ENCODE peak calls at places on chromosomes 1 and 21, in nine cellular contexts. P is left ventricle myocardium inferior; D is endodermal cell; R is brain microvascular endothelial cell; C is CD8-positive, alpha-beta T cell; F is heart left ventricle; Y is prostate gland; X is cardiac muscle cell; I is fibroblast of lung. V is an unnamed sample. For H3K36me3, the result is how much of the 10 kb centered on the place peaks cover.

GRCh38 chr21:41508415-41509205 is 652 bp upstream of the TMPRSS2 start:
- DNase-seq in P (no peak), D (no peak), R (no peak), C (no peak), F (no peak), Y (no peak), X (no peak), I (no peak), V (no peak)

GRCh38 chr1:2499986-2500596 is 24.0 kb downstream of the PLCH2 start:
- DNase-seq in P (no peak), D (no peak), R (no peak), C (peak), F (no peak), Y (no peak), X (no peak), I (no peak), V (no peak)

GRCh38 chr21:20257052-20257451 is 741.2 kb upstream of the NCAM2 start:
- DNase-seq in P (no peak), D (no peak), R (no peak), C (no peak), F (no peak), Y (no peak), X (no peak), I (no peak), V (no peak)

GRCh38 chr1:229229721-229230135 is 41.2 kb upstream of the RAB4A start:
- DNase-seq in P (peak), D (peak), R (no peak), C (no peak), F (peak), Y (peak), X (no peak), I (no peak), V (no peak)

GRCh38 chr1:66270122-66270812 is 263.7 kb upstream of the SGIP1 start:
- DNase-seq in P (no peak), D (no peak), R (no peak), C (no peak), F (peak), Y (no peak), X (no peak), I (peak), V (no peak)

GRCh38 chr1:180290265-180291001 is 60.4 kb downstream of the LHX4 start:
- DNase-seq in P (no peak), D (no peak), R (no peak), C (no peak), F (no peak), Y (no peak), X (no peak), I (no peak), V (no peak)

GRCh38 chr1:24210195-24210627 is 23.1 kb upstream of the IFNLR1 start:
- DNase-seq in P (no peak), D (no peak), R (no peak), C (no peak), F (no peak), Y (no peak), X (no peak), I (no peak), V (no peak)

GRCh38 chr1:88009916-88010315 is 674.2 kb upstream of the PKN2 start:
- DNase-seq in P (no peak), D (no peak), R (no peak), C (no peak), F (no peak), Y (no peak), X (no peak), I (no peak), V (no peak)

GRCh38 chr1:1281533-1282321 is 1.5 kb downstream of the SCNN1D start:
- DNase-seq in P (peak), D (no peak), R (peak), C (no peak), F (peak), Y (peak), X (no peak), I (peak), V (no peak)

GRCh38 chr1:185646202-185646683 is 87.9 kb upstream of the HMCN1 start:
- DNase-seq in P (no peak), D (peak), R (peak), C (no peak), F (peak), Y (peak), X (peak), I (peak), V (no peak)

GRCh38 chr1:225754940-225755635 is 22.5 kb upstream of the SRP9 start:
- DNase-seq in P (no peak), D (no peak), R (peak), C (no peak), F (peak), Y (no peak), X (no peak), I (peak), V (peak)

GRCh38 chr1:17553970-17554369 is 14.5 kb downstream of the ARHGEF10L start:
- DNase-seq in P (no peak), D (peak), R (peak), C (no peak), F (no peak), Y (no peak), X (no peak), I (peak), V (no peak)

GRCh38 chr1:43864111-43865045 is 69.2 kb upstream of the ARTN start:
- DNase-seq in P (no peak), D (no peak), R (no peak), C (no peak), F (no peak), Y (no peak), X (no peak), I (no peak), V (no peak)

GRCh38 chr1:69494171-69494570 is 73.6 kb upstream of the LRRC7 start:
- DNase-seq in P (no peak), D (no peak), R (no peak), C (no peak), F (no peak), Y (no peak), X (no peak), I (peak), V (no peak)

GRCh38 chr1:224730950-224731349 is 114.8 kb downstream of the CNIH3 start:
- DNase-seq in P (no peak), D (no peak), R (no peak), C (no peak), F (no peak), Y (no peak), X (no peak), I (no peak), V (no peak)

GRCh38 chr1:226428348-226429050 is 20.6 kb upstream of the PARP1 start:
- DNase-seq in P (no peak), D (peak), R (no peak), C (no peak), F (no peak), Y (no peak), X (no peak), I (no peak), V (no peak)

GRCh38 chr1:182299728-182300581 is 91.6 kb downstream of the GLUL start:
- DNase-seq in P (peak), D (peak), R (no peak), C (no peak), F (peak), Y (no peak), X (no peak), I (peak), V (no peak)

GRCh38 chr1:209400351-209401220 is 182.9 kb upstream of the CAMK1G start:
- DNase-seq in P (no peak), D (no peak), R (no peak), C (no peak), F (no peak), Y (no peak), X (no peak), I (peak), V (no peak)

GRCh38 chr1:65510961-65511360 is 90.5 kb downstream of the LEPR start:
- DNase-seq in P (no peak), D (no peak), R (no peak), C (no peak), F (no peak), Y (no peak), X (no peak), I (no peak), V (no peak)

GRCh38 chr1:192795913-192796312 is 12.9 kb upstream of the RGS2 start:
- DNase-seq in P (no peak), D (no peak), R (no peak), C (no peak), F (no peak), Y (no peak), X (no peak), I (no peak), V (no peak)

GRCh38 chr1:16617778-16618580 is 4.6 kb upstream of the NBPF1 start:
- DNase-seq in P (no peak), D (peak), R (no peak), C (no peak), F (peak), Y (no peak), X (no peak), I (no peak), V (no peak)

GRCh38 chr1:12148160-12148957 is 18.4 kb upstream of the TNFRSF1B start:
- DNase-seq in P (no peak), D (no peak), R (no peak), C (no peak), F (no peak), Y (no peak), X (no peak), I (peak), V (no peak)

GRCh38 chr1:25223471-25223870 is 8.8 kb downstream of the SYF2 start:
- DNase-seq in P (no peak), D (no peak), R (no peak), C (no peak), F (no peak), Y (no peak), X (no peak), I (peak), V (no peak)

GRCh38 chr21:33286076-33286475 is 19.9 kb downstream of the IL10RB start:
- DNase-seq in P (no peak), D (peak), R (no peak), C (no peak), F (no peak), Y (no peak), X (no peak), I (no peak), V (no peak)
- H3K36me3 ChIP-seq in P (under half), D (under half), R (under half), C (under half), F (half or more), Y (under half), X (under half), I (under half), V (under half)

DNA sequence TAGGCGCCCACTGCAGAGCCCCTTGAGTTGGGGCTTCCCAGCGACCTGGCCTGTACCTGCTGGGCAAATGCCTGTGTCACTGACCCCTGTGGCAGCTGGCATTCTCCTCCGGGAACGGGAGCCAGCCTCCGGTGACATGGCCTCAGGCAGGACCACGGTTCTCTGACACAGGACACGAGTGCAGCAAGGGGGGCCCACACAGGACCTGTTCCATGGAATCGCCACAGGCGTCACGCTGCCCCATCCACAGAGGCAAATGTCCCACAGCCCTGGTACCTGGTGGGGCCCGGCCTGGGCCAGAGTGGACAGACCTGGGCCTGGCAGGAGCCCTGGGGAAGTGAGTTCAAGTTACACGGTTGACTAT is 2.6 kb downstream of the ITGB2 start:
- DNase-seq in P (no peak), D (peak), R (no peak), C (no peak), F (peak), Y (no peak), X (no peak), I (no peak), V (no peak)
- H3K4me3 ChIP-seq in P (no peak), D (no peak), R (no peak), C (peak), F (no peak), Y (no peak), X (no peak), I (no peak), V (no peak)

GRCh38 chr21:23543334-23543733 is 2063.9 kb downstream of the MRPL39 start:
- DNase-seq in P (peak), D (no peak), R (no peak), C (no peak), F (peak), Y (no peak), X (no peak), I (no peak), V (no peak)

GRCh38 chr21:23542097-23542496 is 2065.2 kb downstream of the MRPL39 start:
- DNase-seq in P (no peak), D (no peak), R (no peak), C (no peak), F (no peak), Y (no peak), X (no peak), I (no peak), V (no peak)

DNA sequence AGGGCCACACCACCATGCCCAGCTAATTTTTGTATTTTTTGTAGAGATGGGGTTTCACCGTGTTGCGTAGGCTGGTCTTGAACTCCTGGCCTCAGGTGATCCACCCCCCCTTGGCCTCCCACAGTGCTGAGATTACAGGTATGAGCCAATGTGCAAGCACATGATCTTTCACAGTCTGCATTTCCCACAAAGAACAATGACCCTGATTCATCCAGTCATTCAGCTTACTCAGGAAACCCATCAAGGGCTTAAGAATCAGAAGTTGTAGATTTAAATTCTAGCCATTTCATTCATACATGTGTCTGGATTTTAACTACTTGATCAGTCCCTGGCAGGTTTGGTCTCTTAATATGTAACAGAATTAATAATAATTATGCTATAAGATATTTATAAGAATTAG is 2065.7 kb downstream of the MRPL39 start:
- DNase-seq in P (no peak), D (no peak), R (no peak), C (no peak), F (no peak), Y (no peak), X (no peak), I (no peak), V (no peak)
- H3K36me3 ChIP-seq in P (under half), D (under half), R (under half), C (under half), F (under half), Y (under half), X (under half), I (under half), V (under half)

DNA sequence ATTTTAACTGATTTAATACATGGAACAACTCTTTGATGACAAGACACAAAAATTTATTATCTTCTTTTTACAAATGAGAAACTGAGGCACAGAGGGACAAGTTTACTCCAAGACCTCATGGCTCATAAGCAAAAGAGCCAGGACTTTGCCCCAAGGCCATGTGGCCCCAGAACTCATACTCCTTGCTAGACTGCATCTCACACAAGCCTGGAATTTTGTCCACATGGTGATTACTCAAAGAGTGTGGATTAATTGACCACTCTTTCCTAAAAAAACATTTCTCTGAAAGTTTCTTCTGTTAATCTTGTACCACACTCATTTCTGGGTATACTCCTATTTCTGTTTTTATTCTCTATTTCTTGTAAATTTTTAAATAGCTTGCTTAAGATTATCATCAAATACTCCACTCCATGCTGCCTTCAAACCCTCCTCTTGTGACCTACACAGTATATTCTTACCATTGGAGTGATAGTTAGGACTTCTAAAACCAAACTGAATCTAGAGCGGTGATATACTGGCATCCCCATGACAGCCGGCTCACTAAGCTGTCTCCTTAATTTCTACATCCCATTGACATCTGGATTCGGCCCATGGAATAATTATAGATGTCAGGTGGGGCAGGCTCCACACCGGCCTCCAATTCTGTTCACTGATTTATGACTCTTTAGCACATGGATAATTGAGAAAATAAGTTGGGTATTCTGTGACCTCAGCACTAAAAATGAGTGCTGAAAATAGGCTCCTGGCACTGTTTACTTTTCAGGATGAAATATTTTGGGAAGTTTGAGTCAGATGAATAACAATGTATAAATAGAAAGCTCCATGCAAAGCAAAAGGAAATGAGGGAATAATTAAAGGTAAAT is 16.1 kb downstream of the RGS4 start:
- DNase-seq in P (no peak), D (no peak), R (no peak), C (no peak), F (no peak), Y (no peak), X (no peak), I (peak), V (no peak)
- H3K4me3 ChIP-seq in P (no peak), D (no peak), R (no peak), C (no peak), F (no peak), Y (no peak), X (no peak), I (no peak), V (no peak)

GRCh38 chr1:175019524-175019923 is 3.7 kb downstream of the MRPS14 start:
- DNase-seq in P (no peak), D (no peak), R (no peak), C (no peak), F (no peak), Y (no peak), X (no peak), I (no peak), V (no peak)

GRCh38 chr1:175013445-175013844 is 9.8 kb downstream of the MRPS14 start:
- DNase-seq in P (no peak), D (no peak), R (no peak), C (no peak), F (no peak), Y (no peak), X (no peak), I (no peak), V (no peak)

GRCh38 chr1:175015243-175015642 is 8.0 kb downstream of the MRPS14 start:
- DNase-seq in P (no peak), D (no peak), R (peak), C (no peak), F (no peak), Y (no peak), X (no peak), I (peak), V (no peak)

DNA sequence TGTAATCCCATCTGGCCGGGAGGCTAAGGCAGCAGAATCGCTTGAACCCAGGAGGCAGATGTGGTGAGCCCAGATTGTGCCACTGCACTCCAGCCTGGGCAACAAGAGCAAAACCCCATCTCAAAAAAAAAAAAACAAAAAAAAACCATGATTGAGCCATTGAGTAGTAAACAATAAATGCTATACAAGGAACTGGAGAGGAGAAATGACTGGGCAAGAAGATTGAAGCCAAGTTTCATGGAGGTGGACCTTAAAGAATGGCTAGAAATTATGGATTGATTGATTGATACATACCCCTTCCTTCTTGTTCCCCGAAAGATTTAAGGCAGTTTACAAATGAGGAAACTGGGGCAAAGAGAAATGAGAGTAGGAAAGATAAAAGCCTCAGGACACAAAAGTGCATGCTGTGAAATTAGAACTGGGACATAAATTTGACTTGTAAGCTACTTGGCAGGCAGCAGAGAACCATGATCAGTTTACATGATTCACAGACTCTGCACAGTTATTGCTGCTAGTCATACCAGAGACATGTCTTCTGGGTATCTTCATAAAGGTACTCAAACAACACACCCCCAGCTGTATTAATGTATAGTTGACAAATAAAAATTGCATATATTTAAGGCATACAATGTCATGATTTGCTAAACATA is 7.0 kb downstream of the MRPS14 start:
- DNase-seq in P (no peak), D (no peak), R (peak), C (no peak), F (no peak), Y (no peak), X (no peak), I (peak), V (no peak)
- H3K36me3 ChIP-seq in P (half or more), D (half or more), R (under half), C (under half), F (half or more), Y (under half), X (half or more), I (under half), V (half or more)

DNA sequence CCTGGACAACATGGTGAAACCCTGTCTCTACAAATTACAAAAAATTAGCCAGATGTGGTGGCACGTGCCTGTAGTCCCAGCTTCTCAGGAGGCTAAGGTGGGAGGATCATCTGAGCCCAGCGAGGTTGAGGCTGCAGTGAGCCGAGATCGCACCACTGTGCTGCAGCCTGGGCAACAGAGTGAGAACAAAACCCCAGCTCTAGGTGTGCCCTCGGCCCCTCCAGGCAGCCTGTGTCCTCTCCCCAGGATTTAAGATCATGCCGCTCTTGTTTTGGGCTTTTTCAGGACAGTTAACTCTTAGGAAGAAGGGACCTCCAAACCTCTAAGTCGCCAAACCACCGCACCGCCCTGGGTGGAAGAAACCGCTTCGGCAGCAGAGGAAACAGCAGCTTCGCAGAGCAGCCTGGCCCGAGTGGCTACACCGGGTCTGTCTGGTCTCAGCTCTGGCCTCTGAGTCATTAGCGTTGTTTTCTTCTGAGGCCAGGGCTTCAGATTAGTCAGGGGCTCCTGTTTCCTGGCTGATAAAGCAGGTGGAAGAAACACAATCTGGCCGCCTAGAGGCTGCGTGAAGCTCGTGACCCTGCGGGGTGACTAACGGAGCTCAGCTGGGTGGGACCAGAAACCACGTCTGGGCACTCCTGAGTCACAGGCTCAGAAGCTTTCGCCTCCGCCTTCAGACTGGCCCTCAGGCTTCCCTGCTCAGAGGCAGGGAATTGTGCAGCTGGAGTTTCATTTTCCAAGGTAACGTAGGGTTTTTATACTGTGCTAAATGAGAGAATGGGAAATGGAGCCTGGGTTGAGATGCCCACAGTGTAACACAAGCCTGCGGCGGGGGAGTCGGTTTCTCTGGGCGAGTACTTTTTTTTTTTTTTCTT is 44.7 kb downstream of the CHAF1B start:
- DNase-seq in P (peak), D (peak), R (peak), C (peak), F (peak), Y (peak), X (peak), I (peak), V (peak)
- H3K4me3 ChIP-seq in P (peak), D (no peak), R (peak), C (peak), F (peak), Y (no peak), X (no peak), I (peak), V (no peak)

GRCh38 chr1:56526571-56527174 is 52.7 kb downstream of the PLPP3 start:
- DNase-seq in P (no peak), D (no peak), R (no peak), C (no peak), F (no peak), Y (no peak), X (no peak), I (peak), V (peak)
- H3K36me3 ChIP-seq in P (under half), D (under half), R (under half), C (under half), F (under half), Y (under half), X (under half), I (under half), V (under half)

GRCh38 chr1:234724517-234725176 is 114.7 kb upstream of the IRF2BP2 start:
- DNase-seq in P (peak), D (peak), R (no peak), C (no peak), F (peak), Y (no peak), X (peak), I (no peak), V (peak)
- H3K4me3 ChIP-seq in P (peak), D (peak), R (peak), C (peak), F (peak), Y (no peak), X (no peak), I (peak), V (peak)

V was measured in WERI-Rb-1.